ENCODE peak calls at places on chromosome 11, in four cellular contexts. X is naive thymus-derived CD4-positive, alpha-beta T cell; J is GM23248; E is IMR-90. Z is an unnamed sample.

GRCh38 chr11:44711772-44712608 is 14.8 kb upstream of the TSPAN18 start:
- DNase-seq in X (no peak), J (no peak), E (no peak), Z (no peak)

GRCh38 chr11:64317961-64318693 is at the start of gene PRDX5:
- DNase-seq in X (peak; percentile 94), J (peak; percentile 99), E (peak; percentile 94), Z (peak; percentile 93)

GRCh38 chr11:3959015-3959917 is 103.8 kb downstream of the STIM1 start:
- DNase-seq in X (no peak), J (peak; percentile 89), E (peak; percentile 71), Z (no peak)

GRCh38 chr11:58968251-58968711 is 29.0 kb downstream of the GLYATL1 start:
- DNase-seq in X (no peak), J (no peak), E (no peak), Z (no peak)

GRCh38 chr11:63619967-63620366 is 5.7 kb upstream of the PLAAT3 start:
- DNase-seq in X (no peak), J (no peak), E (no peak), Z (no peak)

GRCh38 chr11:119763071-119763715 is 34.2 kb upstream of the NECTIN1 start:
- DNase-seq in X (no peak), J (no peak), E (no peak), Z (no peak)

GRCh38 chr11:81963018-81963417 is 770.6 kb downstream of the FAM181B start:
- DNase-seq in X (no peak), J (peak; percentile 13), E (no peak), Z (no peak)

GRCh38 chr11:120499088-120499487 is 12.5 kb upstream of the GRIK4 start:
- DNase-seq in X (no peak), J (no peak), E (no peak), Z (no peak)

GRCh38 chr11:60970369-60970774 is 1.1 kb upstream of the CD6 start:
- DNase-seq in X (peak; percentile 80), J (peak; percentile 69), E (peak; percentile 29), Z (peak; percentile 81)

GRCh38 chr11:5476184-5476819 is 12.2 kb upstream of the OR52D1 start:
- DNase-seq in X (no peak), J (peak; percentile 74), E (peak; percentile 57), Z (peak; percentile 27)

GRCh38 chr11:76314741-76315090 is 66.2 kb downstream of the THAP12 start:
- DNase-seq in X (no peak), J (peak; percentile 82), E (peak; percentile 61), Z (no peak)

GRCh38 chr11:30333405-30333804 is 10.5 kb downstream of the ARL14EP start:
- DNase-seq in X (no peak), J (peak; percentile 17), E (no peak), Z (no peak)

GRCh38 chr11:134640971-134641968 is 229.2 kb upstream of the B3GAT1 start:
- DNase-seq in X (no peak), J (no peak), E (no peak), Z (no peak)

GRCh38 chr11:86459002-86459385 is 84.3 kb downstream of the CCDC81 start:
- DNase-seq in X (no peak), J (peak; percentile 49), E (peak; percentile 60), Z (no peak)
- H3K27ac ChIP-seq in X (no peak overlapping the region), J (no peak overlapping the region), E (no peak overlapping the region), Z (no peak overlapping the region)

GRCh38 chr11:130781906-130782305 is 134.4 kb downstream of the SNX19 start:
- DNase-seq in X (no peak), J (peak; percentile 94), E (peak; percentile 78), Z (no peak)
- H3K27ac ChIP-seq in X (no peak overlapping the region), J (peak overlapping the region; percentile 82), E (peak overlapping the region; percentile 64), Z (no peak overlapping the region)

GRCh38 chr11:14081541-14082211 is 119.2 kb downstream of the SPON1 start:
- DNase-seq in X (no peak), J (peak; percentile 18), E (no peak), Z (no peak)
- H3K27ac ChIP-seq in X (no peak overlapping the region), J (no peak overlapping the region), E (no peak overlapping the region), Z (no peak overlapping the region)

DNA sequence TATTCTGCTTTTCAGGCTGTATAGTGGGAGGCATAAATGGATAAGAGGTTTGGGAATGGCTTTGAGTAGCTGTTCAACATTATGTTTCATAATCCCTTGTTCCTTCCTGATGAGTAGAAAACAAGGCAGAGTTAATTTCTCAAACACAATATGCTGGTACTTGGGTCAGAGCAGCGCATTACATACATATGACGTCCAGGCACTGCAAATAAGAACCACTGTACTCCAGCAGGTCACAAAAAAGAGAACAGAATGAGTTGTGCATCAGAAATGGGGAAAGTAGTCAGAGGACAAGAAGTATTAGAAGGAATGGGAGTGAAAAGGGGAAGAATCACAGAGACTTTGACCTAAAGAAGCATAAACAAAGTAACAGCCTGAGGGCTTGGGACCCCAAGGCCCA is 44.0 kb upstream of the RDX start:
- DNase-seq in X (no peak), J (no peak), E (no peak), Z (no peak)
- H3K27ac ChIP-seq in X (no peak overlapping the region), J (no peak overlapping the region), E (no peak overlapping the region), Z (no peak overlapping the region)

GRCh38 chr11:74533421-74533820 is 39.9 kb upstream of the LIPT2 start:
- DNase-seq in X (no peak), J (no peak), E (no peak), Z (no peak)

GRCh38 chr11:74534216-74534615 is 40.7 kb upstream of the LIPT2 start:
- DNase-seq in X (no peak), J (no peak), E (no peak), Z (no peak)

GRCh38 chr11:74535371-74536118 is 42.0 kb upstream of the LIPT2 start:
- DNase-seq in X (no peak), J (no peak), E (no peak), Z (no peak)

GRCh38 chr11:74532496-74533246 is 39.1 kb upstream of the LIPT2 start:
- DNase-seq in X (no peak), J (peak; percentile 5), E (no peak), Z (no peak)
- H3K27ac ChIP-seq in X (no peak overlapping the region), J (no peak overlapping the region), E (no peak overlapping the region), Z (no peak overlapping the region)

GRCh38 chr11:69013009-69013951 is at the start of gene MRGPRF:
- DNase-seq in X (no peak), J (peak; percentile 92), E (peak; percentile 91), Z (no peak)

GRCh38 chr11:69010361-69010891 is 2.6 kb downstream of the MRGPRF start:
- DNase-seq in X (no peak), J (peak; percentile 59), E (peak; percentile 16), Z (no peak)

GRCh38 chr11:69011624-69012091 is 1.4 kb downstream of the MRGPRF start:
- DNase-seq in X (no peak), J (no peak), E (no peak), Z (no peak)

GRCh38 chr11:69010964-69011623 is 2.0 kb downstream of the MRGPRF start:
- DNase-seq in X (no peak), J (peak; percentile 94), E (peak; percentile 77), Z (no peak)

GRCh38 chr11:69012092-69013008 is 696 bp downstream of the MRGPRF start:
- DNase-seq in X (no peak), J (peak; percentile 77), E (peak; percentile 57), Z (no peak)
- H3K27ac ChIP-seq in X (no peak overlapping the region), J (peak overlapping the region; percentile 97), E (peak overlapping the region; percentile 99), Z (no peak overlapping the region)

GRCh38 chr11:65586247-65586630 is 9.4 kb downstream of the KCNK7 start:
- DNase-seq in X (no peak), J (no peak), E (no peak), Z (no peak)
- H3K27ac ChIP-seq in X (no peak overlapping the region), J (no peak overlapping the region), E (no peak overlapping the region), Z (no peak overlapping the region)

GRCh38 chr11:117281159-117281558 is 10.0 kb upstream of the BACE1-AS start:
- DNase-seq in X (no peak), J (peak; percentile 96), E (peak; percentile 99), Z (no peak)
- H3K27ac ChIP-seq in X (no peak overlapping the region), J (peak overlapping the region; percentile 80), E (peak overlapping the region; percentile 86), Z (no peak overlapping the region)